ENCODE peak calls at places on chromosome 1, in five cellular contexts. One of them, this sample, is unnamed.

GRCh38 chr1:15261155-15262002 is 14.4 kb downstream of the FHAD1 start:
- DNase-seq in GM23248: peak
- DNase-seq in heart left ventricle: peak
- DNase-seq in foreskin fibroblast: no peak
- DNase-seq in PC-9: no peak
- DNase-seq in this sample: peak

GRCh38 chr1:75130865-75131592 is 3.2 kb upstream of the LHX8 start:
- DNase-seq in GM23248: no peak
- DNase-seq in heart left ventricle: no peak
- DNase-seq in foreskin fibroblast: no peak
- DNase-seq in PC-9: no peak
- DNase-seq in this sample: no peak

GRCh38 chr1:56644941-56645662 is at the start of gene PRKAA2:
- DNase-seq in GM23248: peak
- DNase-seq in heart left ventricle: peak
- DNase-seq in foreskin fibroblast: peak
- DNase-seq in PC-9: no peak
- DNase-seq in this sample: no peak

GRCh38 chr1:68231627-68232303 is 558 bp downstream of the WLS start:
- DNase-seq in GM23248: peak
- DNase-seq in heart left ventricle: peak
- DNase-seq in foreskin fibroblast: peak
- DNase-seq in PC-9: no peak
- DNase-seq in this sample: peak

GRCh38 chr1:228087771-228088251 is 5.3 kb downstream of the ARF1 start:
- DNase-seq in GM23248: peak
- DNase-seq in heart left ventricle: peak
- DNase-seq in foreskin fibroblast: peak
- DNase-seq in PC-9: peak
- DNase-seq in this sample: peak

GRCh38 chr1:190494451-190494850 is 16.8 kb upstream of the BRINP3 start:
- DNase-seq in GM23248: no peak
- DNase-seq in heart left ventricle: no peak
- DNase-seq in foreskin fibroblast: no peak
- DNase-seq in PC-9: no peak
- DNase-seq in this sample: no peak

GRCh38 chr1:2597441-2598328 is 11.1 kb downstream of the PRXL2B start:
- DNase-seq in GM23248: no peak
- DNase-seq in heart left ventricle: peak
- DNase-seq in foreskin fibroblast: no peak
- DNase-seq in PC-9: no peak
- DNase-seq in this sample: no peak

GRCh38 chr1:77282866-77283539 is 1.2 kb downstream of the AK5 start:
- DNase-seq in GM23248: peak
- DNase-seq in heart left ventricle: peak
- DNase-seq in foreskin fibroblast: no peak
- DNase-seq in PC-9: no peak
- DNase-seq in this sample: no peak

GRCh38 chr1:187476671-187477070 is 647.9 kb downstream of the PLA2G4A start:
- DNase-seq in GM23248: peak
- DNase-seq in heart left ventricle: no peak
- DNase-seq in foreskin fibroblast: no peak
- DNase-seq in PC-9: no peak
- DNase-seq in this sample: peak

GRCh38 chr1:1539310-1540014 is 962 bp downstream of the TMEM240 start:
- DNase-seq in GM23248: peak
- DNase-seq in heart left ventricle: no peak
- DNase-seq in foreskin fibroblast: peak
- DNase-seq in PC-9: no peak
- DNase-seq in this sample: peak

GRCh38 chr1:16421201-16421600 is 16.0 kb downstream of the SPATA21 start:
- DNase-seq in GM23248: no peak
- DNase-seq in heart left ventricle: no peak
- DNase-seq in foreskin fibroblast: no peak
- DNase-seq in PC-9: no peak
- DNase-seq in this sample: no peak

GRCh38 chr1:103790172-103790571 is 40.5 kb downstream of the AMY1C start:
- DNase-seq in GM23248: no peak
- DNase-seq in heart left ventricle: no peak
- DNase-seq in foreskin fibroblast: no peak
- DNase-seq in PC-9: no peak
- DNase-seq in this sample: no peak

GRCh38 chr1:19400875-19401854 is 84.2 kb downstream of the CAPZB start:
- DNase-seq in GM23248: no peak
- DNase-seq in heart left ventricle: no peak
- DNase-seq in foreskin fibroblast: no peak
- DNase-seq in PC-9: no peak
- DNase-seq in this sample: no peak

GRCh38 chr1:17768651-17769241 is 13.6 kb downstream of the ACTL8 start:
- DNase-seq in GM23248: peak
- DNase-seq in heart left ventricle: no peak
- DNase-seq in foreskin fibroblast: peak
- DNase-seq in PC-9: peak
- DNase-seq in this sample: peak

GRCh38 chr1:150562384-150563339 is 13.5 kb downstream of the ADAMTSL4 start:
- DNase-seq in GM23248: no peak
- DNase-seq in heart left ventricle: no peak
- DNase-seq in foreskin fibroblast: no peak
- DNase-seq in PC-9: no peak
- DNase-seq in this sample: no peak

GRCh38 chr1:3607703-3608065 is 3.6 kb downstream of the MEGF6 start:
- DNase-seq in GM23248: no peak
- DNase-seq in heart left ventricle: no peak
- DNase-seq in foreskin fibroblast: no peak
- DNase-seq in PC-9: no peak
- DNase-seq in this sample: no peak

GRCh38 chr1:112894561-112895011 is 61.4 kb downstream of the SLC16A1 start:
- DNase-seq in GM23248: no peak
- DNase-seq in heart left ventricle: no peak
- DNase-seq in foreskin fibroblast: no peak
- DNase-seq in PC-9: no peak
- DNase-seq in this sample: no peak

GRCh38 chr1:234564035-234565029 is 45.6 kb downstream of the IRF2BP2 start:
- DNase-seq in GM23248: peak
- DNase-seq in heart left ventricle: no peak
- DNase-seq in foreskin fibroblast: peak
- DNase-seq in PC-9: peak
- DNase-seq in this sample: peak

GRCh38 chr1:227786673-227787512 is 28.6 kb upstream of the PRSS38 start:
- DNase-seq in GM23248: peak
- DNase-seq in heart left ventricle: no peak
- DNase-seq in foreskin fibroblast: no peak
- DNase-seq in PC-9: no peak
- DNase-seq in this sample: no peak

GRCh38 chr1:174414205-174414604 is 33.6 kb upstream of the GPR52 start:
- DNase-seq in GM23248: peak
- DNase-seq in heart left ventricle: no peak
- DNase-seq in foreskin fibroblast: no peak
- DNase-seq in PC-9: no peak
- DNase-seq in this sample: no peak

GRCh38 chr1:199173356-199173755 is 534.5 kb downstream of the PTPRC start:
- DNase-seq in GM23248: peak
- DNase-seq in heart left ventricle: no peak
- DNase-seq in foreskin fibroblast: no peak
- DNase-seq in PC-9: no peak
- DNase-seq in this sample: peak

GRCh38 chr1:222930097-222930496 is 115.3 kb downstream of the DISP1 start:
- DNase-seq in GM23248: no peak
- DNase-seq in heart left ventricle: no peak
- DNase-seq in foreskin fibroblast: no peak
- DNase-seq in PC-9: no peak
- DNase-seq in this sample: no peak

GRCh38 chr1:45667321-45668111 is 18.8 kb downstream of the GPBP1L1 start:
- DNase-seq in GM23248: no peak
- DNase-seq in heart left ventricle: no peak
- DNase-seq in foreskin fibroblast: no peak
- DNase-seq in PC-9: no peak
- DNase-seq in this sample: no peak

GRCh38 chr1:62333431-62333830 is 14.2 kb upstream of the KANK4 start:
- DNase-seq in GM23248: peak
- DNase-seq in heart left ventricle: no peak
- DNase-seq in foreskin fibroblast: no peak
- DNase-seq in PC-9: no peak
- DNase-seq in this sample: peak

GRCh38 chr1:81619156-81619555 is 181.6 kb upstream of the ADGRL2 start:
- DNase-seq in GM23248: no peak
- DNase-seq in heart left ventricle: no peak
- DNase-seq in foreskin fibroblast: no peak
- DNase-seq in PC-9: no peak
- DNase-seq in this sample: no peak

GRCh38 chr1:235632538-235633219 is 16.9 kb downstream of the GNG4 start:
- DNase-seq in GM23248: peak
- DNase-seq in heart left ventricle: no peak
- DNase-seq in foreskin fibroblast: peak
- DNase-seq in PC-9: no peak
- DNase-seq in this sample: peak

GRCh38 chr1:54238353-54239040 is 38.5 kb downstream of the MRPL37 start:
- DNase-seq in GM23248: no peak
- DNase-seq in heart left ventricle: no peak
- DNase-seq in foreskin fibroblast: no peak
- DNase-seq in PC-9: no peak
- DNase-seq in this sample: no peak

GRCh38 chr1:199020904-199021303 is 382.1 kb downstream of the PTPRC start:
- DNase-seq in GM23248: no peak
- DNase-seq in heart left ventricle: no peak
- DNase-seq in foreskin fibroblast: no peak
- DNase-seq in PC-9: no peak
- DNase-seq in this sample: no peak

DNA sequence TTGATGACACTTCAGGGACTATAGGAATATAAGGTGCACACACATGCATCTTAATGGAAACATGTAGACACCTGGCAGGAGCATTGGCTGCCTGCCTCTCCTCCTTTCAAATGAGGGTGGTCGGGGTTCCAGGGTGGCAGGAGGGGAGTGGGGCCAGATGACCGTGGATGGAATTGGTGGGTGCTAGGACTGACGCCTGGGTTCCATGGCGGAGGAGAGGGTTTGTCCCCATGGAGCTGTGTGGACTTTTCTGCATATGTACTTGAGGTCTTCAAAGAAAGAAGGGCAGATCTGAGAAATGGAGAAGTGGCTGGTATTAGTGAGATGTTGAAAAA is 7.7 kb downstream of the PRRX1 start:
- DNase-seq in GM23248: no peak
- DNase-seq in heart left ventricle: no peak
- DNase-seq in foreskin fibroblast: no peak
- DNase-seq in PC-9: no peak
- DNase-seq in this sample: no peak
- H3K4me3 ChIP-seq in GM23248: peak
- H3K4me3 ChIP-seq in heart left ventricle: no peak
- H3K4me3 ChIP-seq in foreskin fibroblast: no peak
- H3K4me3 ChIP-seq in PC-9: no peak
- H3K4me3 ChIP-seq in this sample: no peak

GRCh38 chr1:202968895-202969295 is 1.8 kb upstream of the CYB5R1 start:
- DNase-seq in GM23248: peak
- DNase-seq in heart left ventricle: no peak
- DNase-seq in foreskin fibroblast: peak
- DNase-seq in PC-9: peak
- DNase-seq in this sample: peak
- H3K4me3 ChIP-seq in GM23248: no peak
- H3K4me3 ChIP-seq in heart left ventricle: no peak
- H3K4me3 ChIP-seq in foreskin fibroblast: no peak
- H3K4me3 ChIP-seq in PC-9: no peak
- H3K4me3 ChIP-seq in this sample: no peak

DNA sequence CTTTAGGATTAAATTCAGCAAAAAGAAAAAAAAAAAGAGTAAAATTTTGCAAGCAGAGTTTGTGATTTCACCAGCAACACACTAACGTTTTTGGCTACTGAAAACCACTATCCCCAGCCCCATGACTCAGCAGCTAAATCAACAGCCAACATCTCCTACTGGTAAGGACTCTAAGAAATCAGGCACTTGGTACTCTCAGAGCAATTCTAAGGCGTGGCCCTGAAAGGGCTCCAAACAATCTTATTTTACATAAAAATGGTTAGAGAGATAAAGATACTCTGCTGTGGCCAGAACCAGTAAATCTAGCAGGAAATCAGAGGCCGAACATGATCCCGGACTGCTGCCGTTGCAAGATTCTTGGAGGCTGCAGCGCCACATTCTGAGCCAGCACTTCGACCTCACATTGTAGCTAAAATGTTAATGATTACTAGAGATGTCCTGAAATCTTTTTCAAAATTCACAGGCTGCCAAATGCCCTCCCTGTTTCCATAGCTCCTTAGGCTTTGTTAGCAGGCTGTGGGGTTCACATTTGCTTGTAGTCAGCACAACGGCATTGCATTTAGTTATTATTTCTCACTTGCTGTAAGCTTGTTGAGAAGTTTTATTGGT is 1.7 kb upstream of the ENO1 start:
- DNase-seq in GM23248: peak
- DNase-seq in heart left ventricle: no peak
- DNase-seq in foreskin fibroblast: peak
- DNase-seq in PC-9: peak
- DNase-seq in this sample: peak
- H3K4me3 ChIP-seq in GM23248: peak
- H3K4me3 ChIP-seq in heart left ventricle: no peak
- H3K4me3 ChIP-seq in foreskin fibroblast: no peak
- H3K4me3 ChIP-seq in PC-9: peak
- H3K4me3 ChIP-seq in this sample: peak

GRCh38 chr1:7679159-7679872 is 91.8 kb upstream of the VAMP3 start:
- DNase-seq in GM23248: no peak
- DNase-seq in heart left ventricle: no peak
- DNase-seq in foreskin fibroblast: no peak
- DNase-seq in PC-9: no peak
- DNase-seq in this sample: no peak
- H3K4me3 ChIP-seq in GM23248: no peak
- H3K4me3 ChIP-seq in heart left ventricle: peak
- H3K4me3 ChIP-seq in foreskin fibroblast: peak
- H3K4me3 ChIP-seq in PC-9: no peak
- H3K4me3 ChIP-seq in this sample: no peak

GRCh38 chr1:172382949-172383348 is 37.5 kb upstream of the C1orf105 start:
- DNase-seq in GM23248: no peak
- DNase-seq in heart left ventricle: no peak
- DNase-seq in foreskin fibroblast: no peak
- DNase-seq in PC-9: no peak
- DNase-seq in this sample: no peak

GRCh38 chr1:172388490-172388889 is 32.0 kb upstream of the C1orf105 start:
- DNase-seq in GM23248: no peak
- DNase-seq in heart left ventricle: no peak
- DNase-seq in foreskin fibroblast: no peak
- DNase-seq in PC-9: no peak
- DNase-seq in this sample: no peak

GRCh38 chr1:172383541-172383940 is 36.9 kb upstream of the C1orf105 start:
- DNase-seq in GM23248: peak
- DNase-seq in heart left ventricle: no peak
- DNase-seq in foreskin fibroblast: peak
- DNase-seq in PC-9: no peak
- DNase-seq in this sample: peak

GRCh38 chr1:172382406-172382805 is 38.1 kb upstream of the C1orf105 start:
- DNase-seq in GM23248: no peak
- DNase-seq in heart left ventricle: no peak
- DNase-seq in foreskin fibroblast: no peak
- DNase-seq in PC-9: no peak
- DNase-seq in this sample: no peak

DNA sequence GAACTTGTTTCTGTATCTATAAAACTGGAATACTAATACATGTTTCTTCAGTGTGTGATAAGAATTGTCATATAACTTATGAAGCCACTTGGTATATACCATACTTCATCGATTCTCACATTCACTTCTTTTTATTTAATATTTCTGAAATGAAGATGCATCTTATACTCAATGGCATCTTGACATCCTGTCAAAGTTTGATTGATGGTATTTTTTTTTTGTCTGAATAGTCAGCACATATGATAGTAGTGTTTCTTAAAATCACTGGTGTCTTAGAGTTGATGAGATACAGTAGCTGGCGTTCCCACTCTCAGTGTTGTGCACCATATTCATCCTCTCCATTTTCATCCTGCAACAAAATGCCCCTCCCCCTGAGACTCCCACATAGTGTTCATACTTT is 34.4 kb upstream of the C1orf105 start:
- DNase-seq in GM23248: no peak
- DNase-seq in heart left ventricle: no peak
- DNase-seq in foreskin fibroblast: no peak
- DNase-seq in PC-9: no peak
- DNase-seq in this sample: no peak
- H3K4me3 ChIP-seq in GM23248: no peak
- H3K4me3 ChIP-seq in heart left ventricle: no peak
- H3K4me3 ChIP-seq in foreskin fibroblast: no peak
- H3K4me3 ChIP-seq in PC-9: no peak
- H3K4me3 ChIP-seq in this sample: no peak

This sample was measured in fibroblast of mammary gland.